ENCODE peak calls at places on chromosomes 3 and 15, in four cellular contexts. Y is NCI-H1105, W is ecto neural progenitor cell, C is myocyte. I is an unnamed sample.
A peak's percentile ranks its signal among the peaks of the same experiment; 100 is the strongest.

GRCh38 chr3:94643400-94643799 is 580.5 kb downstream of the NSUN3 start:
- DNase-seq in Y (no peak), C (no peak), W (no peak), I (no peak)

GRCh38 chr3:111797035-111797717 is 61.9 kb upstream of the PHLDB2 start:
- DNase-seq in C (no peak), Y (no peak), W (no peak), I (no peak)

GRCh38 chr3:30221622-30222021 is 384.8 kb upstream of the TGFBR2 start:
- DNase-seq in W (no peak), Y (no peak), C (peak; percentile 87), I (no peak)

GRCh38 chr3:86537171-86537570 is 453.8 kb downstream of the VGLL3 start:
- DNase-seq in C (no peak), W (no peak), Y (no peak), I (no peak)

GRCh38 chr3:82033186-82033585 is 271.7 kb upstream of the GBE1 start:
- DNase-seq in W (no peak), C (no peak), Y (no peak), I (no peak)

GRCh38 chr3:46946856-46947544 is 29.5 kb downstream of the CCDC12 start:
- DNase-seq in C (no peak), Y (no peak), W (no peak), I (no peak)

GRCh38 chr3:172918165-172918564 is 167.6 kb downstream of the ECT2 start:
- DNase-seq in Y (peak; percentile 49), C (peak; percentile 41), W (no peak), I (no peak)

GRCh38 chr3:174441588-174442316 is 417.4 kb upstream of the NAALADL2 start:
- DNase-seq in W (no peak), Y (peak; percentile 21), C (peak; percentile 37), I (no peak)

GRCh38 chr3:142087676-142088075 is 61.7 kb downstream of the TFDP2 start:
- DNase-seq in Y (no peak), C (no peak), W (no peak), I (no peak)

GRCh38 chr3:11132861-11133260 is 21.4 kb upstream of the HRH1 start:
- DNase-seq in Y (no peak), C (no peak), W (no peak), I (peak; percentile 48)

GRCh38 chr3:149970716-149971402 is at the start of gene PFN2:
- DNase-seq in Y (peak; percentile 94), C (peak; percentile 90), W (peak; percentile 88), I (peak; percentile 92)

GRCh38 chr3:67559029-67559605 is 95.3 kb downstream of the SUCLG2 start:
- DNase-seq in C (no peak), W (no peak), Y (no peak), I (no peak)

GRCh38 chr3:183534249-183534648 is 21.3 kb downstream of the KLHL6 start:
- DNase-seq in C (no peak), Y (no peak), W (no peak), I (no peak)

GRCh38 chr3:180979949-180980348 is 9.6 kb downstream of the DNAJC19 start:
- DNase-seq in Y (no peak), C (peak; percentile 19), W (no peak), I (no peak)

GRCh38 chr3:123883656-123884257 is 375 bp downstream of the MYLK start:
- DNase-seq in C (peak; percentile 13), Y (no peak), W (peak; percentile 72), I (no peak)

GRCh38 chr15:64916365-64916764 is 4.7 kb downstream of the ANKDD1A start:
- DNase-seq in Y (no peak), C (no peak), W (no peak), I (no peak)

GRCh38 chr3:195711813-195712534 is 8.8 kb upstream of the MUC20 start:
- DNase-seq in Y (no peak), C (no peak), W (no peak), I (no peak)

GRCh38 chr15:36156855-36157521 is 422.4 kb upstream of the CDIN1 start:
- DNase-seq in W (no peak), C (peak; percentile 13), Y (no peak), I (no peak)

GRCh38 chr3:15528881-15529537 is 7.5 kb upstream of the COLQ start:
- DNase-seq in W (no peak), Y (no peak), C (no peak), I (no peak)

GRCh38 chr3:194884649-194885315 is 199.1 kb downstream of the FAM43A start:
- DNase-seq in C (no peak), W (peak; percentile 26), Y (no peak), I (peak; percentile 69)

GRCh38 chr3:194596906-194597305 is 36.3 kb downstream of the TMEM44 start:
- DNase-seq in C (no peak), Y (no peak), W (no peak), I (no peak)

GRCh38 chr3:177551431-177551836 is 354.2 kb upstream of the TBL1XR1 start:
- DNase-seq in W (no peak), Y (no peak), C (no peak), I (no peak)

GRCh38 chr15:64653757-64654156 is 121.6 kb downstream of the RBPMS2 start:
- DNase-seq in W (no peak), Y (peak; percentile 21), C (peak; percentile 18), I (no peak)

GRCh38 chr3:95350066-95350465 is 1287.2 kb downstream of the NSUN3 start:
- DNase-seq in W (no peak), Y (no peak), C (no peak), I (no peak)

I was measured in osteocyte.